ENCODE peak calls at places on chromosomes 7 and 10, in six cellular contexts. One of them, this sample, is unnamed.

GRCh38 chr7:110534241-110534931 is 556.5 kb upstream of the LRRN3 start:
- DNase-seq in AG04450: peak
- DNase-seq in stimulated activated CD4-positive, alpha-beta T cell treated with anti-CD3 and anti-CD28 coated beads, Interleukin-1b, Interleukin-23, amount 100 ng/mL, for 24 hours: no peak
- DNase-seq in SK-N-SH: peak
- DNase-seq in esophagus squamous epithelium: no peak
- DNase-seq in esophagus muscularis mucosa: no peak
- DNase-seq in this sample: no peak

GRCh38 chr7:100802951-100803350 is 24.4 kb downstream of the EPHB4 start:
- DNase-seq in esophagus muscularis mucosa: no peak
- DNase-seq in SK-N-SH: no peak
- DNase-seq in esophagus squamous epithelium: no peak
- DNase-seq in stimulated activated CD4-positive, alpha-beta T cell treated with anti-CD3 and anti-CD28 coated beads, Interleukin-1b, Interleukin-23, amount 100 ng/mL, for 24 hours: no peak
- DNase-seq in AG04450: no peak
- DNase-seq in this sample: no peak

GRCh38 chr10:78769526-78769925 is 299.2 kb upstream of the ZMIZ1 start:
- DNase-seq in esophagus squamous epithelium: no peak
- DNase-seq in stimulated activated CD4-positive, alpha-beta T cell treated with anti-CD3 and anti-CD28 coated beads, Interleukin-1b, Interleukin-23, amount 100 ng/mL, for 24 hours: no peak
- DNase-seq in esophagus muscularis mucosa: no peak
- DNase-seq in AG04450: no peak
- DNase-seq in SK-N-SH: no peak
- DNase-seq in this sample: no peak

GRCh38 chr7:2118630-2119190 is 114.0 kb downstream of the MAD1L1 start:
- DNase-seq in esophagus muscularis mucosa: no peak
- DNase-seq in SK-N-SH: no peak
- DNase-seq in AG04450: no peak
- DNase-seq in stimulated activated CD4-positive, alpha-beta T cell treated with anti-CD3 and anti-CD28 coated beads, Interleukin-1b, Interleukin-23, amount 100 ng/mL, for 24 hours: no peak
- DNase-seq in esophagus squamous epithelium: no peak
- DNase-seq in this sample: no peak

GRCh38 chr10:21318768-21319167 is 206.7 kb downstream of the SKIDA1 start:
- DNase-seq in esophagus squamous epithelium: no peak
- DNase-seq in AG04450: no peak
- DNase-seq in stimulated activated CD4-positive, alpha-beta T cell treated with anti-CD3 and anti-CD28 coated beads, Interleukin-1b, Interleukin-23, amount 100 ng/mL, for 24 hours: no peak
- DNase-seq in esophagus muscularis mucosa: no peak
- DNase-seq in SK-N-SH: peak
- DNase-seq in this sample: no peak

GRCh38 chr10:9214618-9215017 is 1160.1 kb downstream of the GATA3 start:
- DNase-seq in AG04450: no peak
- DNase-seq in stimulated activated CD4-positive, alpha-beta T cell treated with anti-CD3 and anti-CD28 coated beads, Interleukin-1b, Interleukin-23, amount 100 ng/mL, for 24 hours: no peak
- DNase-seq in esophagus muscularis mucosa: no peak
- DNase-seq in SK-N-SH: no peak
- DNase-seq in esophagus squamous epithelium: no peak
- DNase-seq in this sample: no peak

GRCh38 chr7:95395755-95396135 is 430 bp downstream of the PON3 start:
- DNase-seq in AG04450: no peak
- DNase-seq in SK-N-SH: no peak
- DNase-seq in stimulated activated CD4-positive, alpha-beta T cell treated with anti-CD3 and anti-CD28 coated beads, Interleukin-1b, Interleukin-23, amount 100 ng/mL, for 24 hours: no peak
- DNase-seq in esophagus squamous epithelium: no peak
- DNase-seq in esophagus muscularis mucosa: no peak
- DNase-seq in this sample: no peak

GRCh38 chr7:72445075-72445474 is 32.9 kb upstream of the CALN1 start:
- DNase-seq in SK-N-SH: no peak
- DNase-seq in esophagus muscularis mucosa: no peak
- DNase-seq in stimulated activated CD4-positive, alpha-beta T cell treated with anti-CD3 and anti-CD28 coated beads, Interleukin-1b, Interleukin-23, amount 100 ng/mL, for 24 hours: no peak
- DNase-seq in esophagus squamous epithelium: no peak
- DNase-seq in AG04450: no peak
- DNase-seq in this sample: no peak

This sample was measured in effector CD4-positive, alpha-beta T cell.